ENCODE peak calls at places on chromosome 2, in seven cellular contexts. C is neuronal stem cell, G is H9, W is IMR-90, I is trophoblast cell, Q is mesenchymal stem cell, V is H1. Z is an unnamed sample.

GRCh38 chr2:64115808-64116598 is 28.2 kb downstream of the PELI1 start:
- DNase-seq in Q (no peak), G (no peak), C (no peak), I (no peak), W (no peak), V (no peak), Z (no peak)

GRCh38 chr2:209977386-209978239 is 24.8 kb upstream of the RPE start:
- DNase-seq in Q (peak; percentile 41), C (peak; percentile 21), I (no peak), G (no peak), W (peak; percentile 44), V (no peak), Z (peak; percentile 42)

GRCh38 chr2:230225486-230225885 is at the start of gene SP140:
- DNase-seq in C (no peak), W (no peak), Q (no peak), G (no peak), V (no peak), I (no peak), Z (no peak)

GRCh38 chr2:200662727-200663126 is 76.9 kb downstream of the AOX1 start:
- DNase-seq in Q (peak; percentile 76), I (peak; percentile 63), V (no peak), W (peak; percentile 78), G (no peak), C (no peak), Z (peak; percentile 77)

GRCh38 chr2:6945087-6945813 is 28.0 kb downstream of the RNF144A start:
- DNase-seq in I (no peak), V (no peak), Q (no peak), W (no peak), C (no peak), G (no peak), Z (no peak)

GRCh38 chr2:160751021-160751420 is 257.4 kb upstream of the RBMS1 start:
- DNase-seq in I (no peak), C (no peak), V (no peak), G (no peak), W (peak; percentile 64), Q (peak; percentile 22), Z (no peak)

GRCh38 chr2:85132834-85133637 is at the start of gene TCF7L1:
- DNase-seq in C (peak; percentile 91), V (peak; percentile 51), I (peak; percentile 54), Q (peak; percentile 92), W (peak; percentile 88), G (peak; percentile 92), Z (peak; percentile 89)

GRCh38 chr2:58131191-58132011 is 84.8 kb downstream of the VRK2 start:
- DNase-seq in Q (peak; percentile 65), I (no peak), G (no peak), V (no peak), C (no peak), W (peak; percentile 63), Z (no peak)

GRCh38 chr2:207492461-207492860 is 37.3 kb upstream of the CREB1 start:
- DNase-seq in I (no peak), G (no peak), C (no peak), W (no peak), V (no peak), Q (no peak), Z (no peak)

GRCh38 chr2:109692013-109692738 is 78.0 kb downstream of the SOWAHC start:
- DNase-seq in C (no peak), V (no peak), Q (no peak), G (no peak), I (no peak), W (no peak), Z (no peak)

GRCh38 chr2:70730730-70731129 is 37.3 kb downstream of the ADD2 start:
- DNase-seq in V (no peak), C (no peak), G (no peak), W (no peak), Q (no peak), I (no peak), Z (no peak)

GRCh38 chr2:180442860-180443644 is 436.0 kb upstream of the CWC22 start:
- DNase-seq in V (no peak), Q (no peak), I (no peak), G (no peak), W (no peak), C (no peak), Z (no peak)

GRCh38 chr2:43493954-43494353 is 101.9 kb downstream of the THADA start:
- DNase-seq in Q (no peak), V (no peak), W (no peak), C (no peak), I (no peak), G (no peak), Z (no peak)

GRCh38 chr2:106163948-106164580 is 30.0 kb downstream of the UXS1 start:
- DNase-seq in C (no peak), Q (peak; percentile 50), I (no peak), V (no peak), W (peak; percentile 75), G (no peak), Z (no peak)

GRCh38 chr2:166775176-166775575 is 113.1 kb upstream of the XIRP2 start:
- DNase-seq in V (no peak), C (no peak), W (no peak), G (no peak), I (no peak), Q (no peak), Z (no peak)

GRCh38 chr2:59790186-59791142 is 763.0 kb downstream of the BCL11A start:
- DNase-seq in V (no peak), G (no peak), W (no peak), Q (no peak), C (no peak), I (no peak), Z (no peak)

GRCh38 chr2:8999047-8999446 is 4.4 kb downstream of the MBOAT2 start:
- DNase-seq in W (no peak), Q (no peak), C (no peak), G (no peak), I (no peak), V (no peak), Z (no peak)

GRCh38 chr2:19837235-19837766 is 64.5 kb downstream of the TTC32 start:
- DNase-seq in V (no peak), W (no peak), Q (no peak), G (no peak), C (no peak), I (no peak), Z (no peak)

GRCh38 chr2:58240595-58240937 is 559 bp downstream of the FANCL start:
- DNase-seq in W (no peak), G (no peak), I (no peak), C (no peak), V (no peak), Q (no peak), Z (no peak)

GRCh38 chr2:195648780-195649179 is 8.2 kb upstream of the SLC39A10 start:
- DNase-seq in Q (no peak), G (no peak), V (no peak), C (no peak), I (no peak), W (no peak), Z (no peak)

DNA sequence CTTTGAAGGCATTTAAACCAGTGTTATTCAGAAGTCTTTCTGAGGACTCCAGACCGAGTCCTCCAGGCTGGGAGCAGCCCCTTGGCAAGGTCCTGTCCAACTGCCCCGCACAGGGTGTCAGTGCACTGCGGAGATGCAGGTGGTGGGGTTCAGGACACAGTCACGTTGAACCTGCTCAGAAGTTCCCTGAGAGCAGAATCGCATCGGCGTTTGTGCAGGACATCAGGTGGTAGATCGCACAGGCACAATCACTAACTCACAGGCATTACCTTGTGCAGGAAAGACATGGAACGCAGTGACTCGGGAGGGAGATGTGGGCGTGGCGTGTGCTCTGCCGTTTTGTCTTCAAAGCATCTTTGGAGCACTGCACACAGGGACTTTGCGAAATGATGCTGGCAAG is 10.4 kb downstream of the COPS9 start:
- DNase-seq in Q (no peak), G (peak; percentile 4), I (no peak), V (no peak), C (no peak), W (no peak), Z (no peak)
- H2AK5ac ChIP-seq in Q (no peak overlapping the region), G (no peak overlapping the region), I (no peak overlapping the region), V (no peak overlapping the region), C (no peak overlapping the region), W (no peak overlapping the region), Z (no peak overlapping the region)

GRCh38 chr2:240922982-240923537 is 16.9 kb downstream of the CROCC2 start:
- DNase-seq in V (no peak), C (no peak), W (no peak), G (peak; percentile 19), I (no peak), Q (no peak), Z (no peak)

GRCh38 chr2:240920783-240921231 is 14.7 kb downstream of the CROCC2 start:
- DNase-seq in I (no peak), W (no peak), C (no peak), Q (no peak), V (no peak), G (no peak), Z (no peak)

GRCh38 chr2:240921319-240922233 is 15.4 kb downstream of the CROCC2 start:
- DNase-seq in I (no peak), V (no peak), Q (peak; percentile 82), W (peak; percentile 96), G (peak; percentile 19), C (no peak), Z (no peak)

GRCh38 chr2:240919786-240920782 is 13.9 kb downstream of the CROCC2 start:
- DNase-seq in Q (no peak), W (no peak), V (no peak), C (no peak), G (peak; percentile 28), I (no peak), Z (no peak)

GRCh38 chr2:240922234-240922981 is 16.3 kb downstream of the CROCC2 start:
- DNase-seq in V (no peak), Q (no peak), W (no peak), I (no peak), G (peak; percentile 23), C (no peak), Z (no peak)
- H2AK5ac ChIP-seq in V (no peak overlapping the region), Q (no peak overlapping the region), W (peak overlapping the region; percentile 99), I (no peak overlapping the region), G (no peak overlapping the region), C (peak overlapping the region; percentile 93), Z (no peak overlapping the region)

DNA sequence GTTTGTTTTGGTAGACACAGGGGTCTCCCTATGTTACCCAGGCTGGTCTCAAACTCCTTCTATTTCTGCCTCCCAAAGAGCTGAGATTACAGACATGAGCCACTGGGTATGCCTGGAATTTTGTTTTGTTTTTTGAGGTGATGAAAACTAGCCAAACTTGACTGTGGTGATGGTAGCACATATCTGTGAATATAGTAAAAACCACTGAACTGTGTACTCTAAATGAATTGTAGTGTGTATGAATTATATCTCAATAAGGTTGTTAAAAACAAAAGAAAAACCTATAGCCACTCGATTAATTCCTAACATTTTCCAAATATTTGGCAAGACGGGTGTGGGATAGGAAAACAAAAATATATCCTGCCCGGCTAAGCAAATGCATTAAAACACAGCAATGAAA is 1302.3 kb upstream of the CHAC2 start:
- DNase-seq in C (no peak), W (peak; percentile 37), V (no peak), Q (no peak), I (no peak), G (no peak), Z (peak; percentile 8)
- H2AK5ac ChIP-seq in C (no peak overlapping the region), W (no peak overlapping the region), V (no peak overlapping the region), Q (no peak overlapping the region), I (no peak overlapping the region), G (no peak overlapping the region), Z (no peak overlapping the region)

DNA sequence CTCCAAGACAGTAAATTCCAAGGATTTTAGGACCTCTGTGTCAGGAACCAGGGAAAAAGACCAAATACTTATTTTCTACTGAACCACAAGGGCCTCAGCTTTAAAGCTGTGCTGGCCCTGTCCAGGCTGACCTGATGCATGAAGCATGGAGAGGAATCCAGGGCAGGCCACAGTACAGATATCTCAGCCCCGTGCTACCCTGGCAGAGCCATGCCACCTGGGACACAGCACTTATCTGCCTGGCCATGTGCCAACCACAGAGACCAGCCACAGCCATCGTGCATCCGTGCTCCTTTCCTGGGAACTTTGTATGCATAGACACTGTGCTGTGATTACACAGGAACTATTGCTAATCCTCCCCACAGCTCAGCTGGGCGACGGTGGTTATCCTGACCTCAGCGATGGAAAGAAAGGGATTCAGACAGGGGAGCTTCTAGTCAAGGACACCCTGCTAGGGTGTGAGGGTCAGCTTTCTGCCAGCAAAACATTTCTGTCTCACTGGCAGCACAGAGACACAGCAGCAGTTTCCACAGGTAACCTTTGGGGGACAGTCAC is 687.4 kb upstream of the ID2 start:
- DNase-seq in C (no peak), W (no peak), Q (no peak), G (no peak), I (no peak), V (no peak), Z (no peak)
- H2AK5ac ChIP-seq in C (no peak overlapping the region), W (no peak overlapping the region), Q (no peak overlapping the region), G (no peak overlapping the region), I (no peak overlapping the region), V (no peak overlapping the region), Z (no peak overlapping the region)